ENCODE peak calls at places on chromosomes 2 and 18, in eight cellular contexts. T is A549; D is Peyer's patch; L is transverse colon; M is body of pancreas; W is HepG2; C is CD8-positive, alpha-beta T cell; X is naive thymus-derived CD4-positive, alpha-beta T cell. U is an unnamed sample.
A peak's percentile ranks its signal among the peaks of the same experiment; 100 is the strongest.

GRCh38 chr18:36839835-36840234 is 10.9 kb downstream of the KIAA1328 start:
- DNase-seq in X (no peak), C (no peak), D (no peak), W (no peak), M (no peak), L (no peak), T (no peak), U (no peak)

GRCh38 chr2:74762789-74763188 is 71.1 kb upstream of the HK2 start:
- DNase-seq in T (no peak), X (no peak), L (no peak), D (no peak), W (peak; percentile 79), M (no peak), C (no peak), U (no peak)

GRCh38 chr2:29238497-29238896 is 123.3 kb downstream of the CLIP4 start:
- DNase-seq in W (peak; percentile 34), M (peak; percentile 51), D (peak; percentile 15), X (no peak), C (no peak), L (no peak), T (peak; percentile 84), U (peak; percentile 6)

GRCh38 chr2:163347982-163348842 is 387.6 kb downstream of the FIGN start:
- DNase-seq in C (no peak), X (no peak), T (peak; percentile 70), L (peak; percentile 48), M (peak; percentile 65), D (peak; percentile 59), W (no peak), U (no peak)

GRCh38 chr18:2723207-2723606 is 67.7 kb downstream of the SMCHD1 start:
- DNase-seq in M (no peak), L (no peak), T (no peak), X (no peak), W (no peak), D (no peak), C (no peak), U (no peak)

GRCh38 chr18:67783215-67783946 is 266.9 kb upstream of the DSEL start:
- DNase-seq in L (no peak), C (no peak), M (no peak), D (no peak), X (no peak), T (no peak), W (no peak), U (no peak)

GRCh38 chr2:149082781-149083180 is 44.3 kb downstream of the LYPD6B start:
- DNase-seq in C (no peak), W (no peak), X (no peak), T (no peak), D (no peak), M (no peak), L (no peak), U (no peak)

GRCh38 chr18:79580481-79581171 is 99.0 kb upstream of the CTDP1 start:
- DNase-seq in C (no peak), W (no peak), D (peak; percentile 39), X (no peak), L (peak; percentile 4), T (no peak), M (no peak), U (no peak)

GRCh38 chr2:240387669-240388358 is 47.6 kb upstream of the GPC1 start:
- DNase-seq in M (peak; percentile 26), W (peak; percentile 62), D (no peak), L (peak; percentile 48), C (no peak), T (peak; percentile 90), X (no peak), U (no peak)

GRCh38 chr2:195160959-195161358 is 496.1 kb upstream of the SLC39A10 start:
- DNase-seq in M (no peak), C (no peak), X (no peak), L (no peak), D (no peak), W (no peak), T (no peak), U (no peak)

GRCh38 chr18:51030537-51031258 is 685 bp downstream of the SMAD4 start:
- DNase-seq in M (peak; percentile 77), W (peak; percentile 41), T (peak; percentile 31), D (peak; percentile 87), C (peak; percentile 72), L (peak; percentile 81), X (peak; percentile 59), U (peak; percentile 69)

GRCh38 chr2:130388221-130388907 is 32.5 kb downstream of the PTPN18 start:
- DNase-seq in W (no peak), X (no peak), M (no peak), C (no peak), D (no peak), T (no peak), L (no peak), U (no peak)

GRCh38 chr2:207784898-207785297 is 15.2 kb upstream of the FZD5 start:
- DNase-seq in D (no peak), C (no peak), X (no peak), M (no peak), W (no peak), T (no peak), L (no peak), U (no peak)

GRCh38 chr2:240433973-240434727 is 1.3 kb upstream of the GPC1 start:
- DNase-seq in M (no peak), C (no peak), X (no peak), D (peak; percentile 49), L (peak; percentile 39), T (peak; percentile 83), W (no peak), U (no peak)

GRCh38 chr18:5451871-5452270 is 91.9 kb downstream of the EPB41L3 start:
- DNase-seq in T (no peak), L (no peak), M (no peak), D (no peak), W (no peak), C (no peak), X (no peak), U (no peak)

GRCh38 chr18:23827681-23828080 is 138.4 kb downstream of the LAMA3 start:
- DNase-seq in M (no peak), W (no peak), T (no peak), C (no peak), L (no peak), X (no peak), D (no peak), U (peak; percentile 18)

GRCh38 chr2:224668123-224668909 is 47.8 kb downstream of the CCDC195 start:
- DNase-seq in C (no peak), D (no peak), X (no peak), M (no peak), W (no peak), T (no peak), L (no peak), U (no peak)

GRCh38 chr2:84646514-84646913 is 130.2 kb downstream of the DNAH6 start:
- DNase-seq in W (no peak), X (no peak), T (no peak), C (no peak), L (no peak), M (no peak), D (no peak), U (no peak)

GRCh38 chr2:118842687-118843491 is 4.6 kb downstream of the EN1 start:
- DNase-seq in W (no peak), M (no peak), C (no peak), D (no peak), T (no peak), X (no peak), L (no peak), U (no peak)

GRCh38 chr2:84214455-84214854 is 244.6 kb downstream of the SUCLG1 start:
- DNase-seq in M (no peak), C (no peak), L (no peak), T (no peak), X (no peak), D (no peak), W (no peak), U (no peak)

GRCh38 chr2:43796206-43796605 is 22.4 kb downstream of the DYNC2LI1 start:
- DNase-seq in M (no peak), L (no peak), W (no peak), X (no peak), D (no peak), T (no peak), C (no peak), U (no peak)

GRCh38 chr2:100193334-100193733 is 50.9 kb upstream of the AFF3 start:
- DNase-seq in C (no peak), L (no peak), W (no peak), X (no peak), T (no peak), D (no peak), M (no peak), U (no peak)

GRCh38 chr2:240134466-240134865 is 1.6 kb downstream of the COPS9 start:
- DNase-seq in W (no peak), D (peak; percentile 30), L (no peak), T (no peak), X (no peak), M (no peak), C (no peak), U (no peak)

GRCh38 chr2:120892967-120893667 is 157.4 kb downstream of the GLI2 start:
- DNase-seq in D (no peak), T (no peak), L (no peak), M (no peak), X (no peak), W (no peak), C (no peak), U (no peak)
- H3K4me3 ChIP-seq in D (no peak overlapping the region), T (no peak overlapping the region), L (no peak overlapping the region), M (no peak overlapping the region), X (no peak overlapping the region), W (no peak overlapping the region), C (no peak overlapping the region), U (no peak overlapping the region)

GRCh38 chr2:54476852-54477251 is 20.7 kb downstream of the SPTBN1 start:
- DNase-seq in D (no peak), T (no peak), L (no peak), W (no peak), C (no peak), M (no peak), X (no peak), U (no peak)
- H3K4me1 ChIP-seq in D (no peaks in the 10 kb centered on the region), T (peaks cover 53% of the 10 kb centered on the region), L (peaks cover 16% of the 10 kb centered on the region), W (peaks cover 60% of the 10 kb centered on the region), C (no peaks in the 10 kb centered on the region), M (peaks cover 23% of the 10 kb centered on the region), X (no peaks in the 10 kb centered on the region), U (no peaks in the 10 kb centered on the region)

DNA sequence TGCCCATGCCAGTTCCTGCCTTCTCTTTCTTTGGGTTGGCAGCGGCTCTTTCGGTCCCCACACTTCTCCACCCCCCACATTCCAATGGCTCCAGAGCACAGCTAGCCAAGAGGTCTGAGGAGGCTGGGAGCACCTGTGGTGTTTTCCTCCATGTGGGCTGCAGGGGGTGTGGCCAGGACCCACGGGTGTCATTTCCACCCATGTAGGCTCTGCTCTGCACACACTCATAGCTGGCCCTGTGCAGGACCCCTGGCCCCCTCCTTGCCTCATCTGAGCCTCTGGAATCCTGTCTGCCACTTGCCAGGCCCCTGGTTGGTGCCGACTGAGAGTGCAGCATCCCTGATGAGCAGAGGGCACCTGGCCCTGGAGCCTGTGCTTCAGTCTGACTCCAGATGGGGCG is 46.3 kb downstream of the DYSF start:
- DNase-seq in W (no peak), M (no peak), C (no peak), L (no peak), D (peak; percentile 25), X (no peak), T (no peak), U (no peak)
- H3K27ac ChIP-seq in W (no peak overlapping the region), M (no peak overlapping the region), C (no peak overlapping the region), L (peak overlapping the region; percentile 8), D (peak overlapping the region; percentile 50), X (no peak overlapping the region), T (no peak overlapping the region), U (no peak overlapping the region)

DNA sequence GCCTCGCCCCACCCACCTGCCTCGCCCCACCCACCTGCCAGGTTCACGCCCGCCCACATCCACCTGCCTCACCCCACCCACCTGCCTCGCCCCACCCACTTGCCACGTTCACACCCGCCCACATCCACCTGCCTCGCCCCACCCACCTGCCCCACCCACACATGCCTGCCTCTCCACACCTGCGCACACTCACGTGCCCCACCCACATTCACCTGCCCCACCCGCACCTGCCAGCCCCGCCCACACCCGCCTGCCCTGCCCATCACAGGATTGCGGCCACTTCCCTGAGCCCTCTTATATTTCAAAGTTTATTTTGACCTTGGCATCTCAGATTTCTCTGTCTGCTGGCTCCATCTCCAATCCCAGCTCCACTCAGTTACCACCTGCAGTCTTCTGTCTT is 217.5 kb upstream of the SOX11 start:
- DNase-seq in M (no peak), L (no peak), C (no peak), W (no peak), D (no peak), X (no peak), T (no peak), U (no peak)
- H3K4me3 ChIP-seq in M (no peak overlapping the region), L (no peak overlapping the region), C (no peak overlapping the region), W (no peak overlapping the region), D (no peak overlapping the region), X (no peak overlapping the region), T (no peak overlapping the region), U (no peak overlapping the region)